ENCODE peak calls at places on chromosome 13, in eight cellular contexts. One of them, this sample, is unnamed.

GRCh38 chr13:41502676-41503075 is 45.3 kb downstream of the RGCC start:
- DNase-seq in T-helper 17 cell: no peak
- DNase-seq in HEK293T: no peak
- DNase-seq in transverse colon: peak; percentile 52
- DNase-seq in H9: no peak
- DNase-seq in HTR-8/SVneo: no peak
- DNase-seq in stimulated activated CD8-positive, alpha-beta memory T cell treated with anti-CD3 and anti-CD28 coated beads, Interleukin-7, amount 100 ng/mL, for 1 hour: no peak
- DNase-seq in hypothalamus: no peak
- DNase-seq in this sample: no peak

GRCh38 chr13:49046534-49046933 is 70.8 kb downstream of the FNDC3A start:
- DNase-seq in T-helper 17 cell: no peak
- DNase-seq in HEK293T: no peak
- DNase-seq in transverse colon: no peak
- DNase-seq in H9: no peak
- DNase-seq in HTR-8/SVneo: no peak
- DNase-seq in stimulated activated CD8-positive, alpha-beta memory T cell treated with anti-CD3 and anti-CD28 coated beads, Interleukin-7, amount 100 ng/mL, for 1 hour: no peak
- DNase-seq in hypothalamus: no peak
- DNase-seq in this sample: no peak

GRCh38 chr13:59946924-59947323 is 216.8 kb downstream of the DIAPH3 start:
- DNase-seq in T-helper 17 cell: no peak
- DNase-seq in HEK293T: no peak
- DNase-seq in transverse colon: no peak
- DNase-seq in H9: no peak
- DNase-seq in HTR-8/SVneo: no peak
- DNase-seq in stimulated activated CD8-positive, alpha-beta memory T cell treated with anti-CD3 and anti-CD28 coated beads, Interleukin-7, amount 100 ng/mL, for 1 hour: no peak
- DNase-seq in hypothalamus: no peak
- DNase-seq in this sample: peak; percentile 6

GRCh38 chr13:30159446-30159839 is 147.9 kb downstream of the KATNAL1 start:
- DNase-seq in T-helper 17 cell: no peak
- DNase-seq in HEK293T: no peak
- DNase-seq in transverse colon: no peak
- DNase-seq in H9: no peak
- DNase-seq in HTR-8/SVneo: peak; percentile 57
- DNase-seq in stimulated activated CD8-positive, alpha-beta memory T cell treated with anti-CD3 and anti-CD28 coated beads, Interleukin-7, amount 100 ng/mL, for 1 hour: no peak
- DNase-seq in hypothalamus: no peak
- DNase-seq in this sample: no peak

GRCh38 chr13:21556051-21556450 is 47.9 kb downstream of the MICU2 start:
- DNase-seq in T-helper 17 cell: no peak
- DNase-seq in HEK293T: no peak
- DNase-seq in transverse colon: no peak
- DNase-seq in H9: no peak
- DNase-seq in HTR-8/SVneo: no peak
- DNase-seq in stimulated activated CD8-positive, alpha-beta memory T cell treated with anti-CD3 and anti-CD28 coated beads, Interleukin-7, amount 100 ng/mL, for 1 hour: no peak
- DNase-seq in hypothalamus: no peak
- DNase-seq in this sample: peak; percentile 21

GRCh38 chr13:39931505-39931904 is 276.0 kb downstream of the COG6 start:
- DNase-seq in T-helper 17 cell: no peak
- DNase-seq in HEK293T: no peak
- DNase-seq in transverse colon: no peak
- DNase-seq in H9: no peak
- DNase-seq in HTR-8/SVneo: no peak
- DNase-seq in stimulated activated CD8-positive, alpha-beta memory T cell treated with anti-CD3 and anti-CD28 coated beads, Interleukin-7, amount 100 ng/mL, for 1 hour: no peak
- DNase-seq in hypothalamus: no peak
- DNase-seq in this sample: no peak

GRCh38 chr13:100394005-100394695 is 194.4 kb downstream of the GGACT start:
- DNase-seq in T-helper 17 cell: no peak
- DNase-seq in HEK293T: no peak
- DNase-seq in transverse colon: no peak
- DNase-seq in H9: no peak
- DNase-seq in HTR-8/SVneo: no peak
- DNase-seq in stimulated activated CD8-positive, alpha-beta memory T cell treated with anti-CD3 and anti-CD28 coated beads, Interleukin-7, amount 100 ng/mL, for 1 hour: no peak
- DNase-seq in hypothalamus: no peak
- DNase-seq in this sample: peak; percentile 61

GRCh38 chr13:23617551-23618014 is 47.4 kb downstream of the TNFRSF19 start:
- DNase-seq in T-helper 17 cell: no peak
- DNase-seq in HEK293T: no peak
- DNase-seq in transverse colon: no peak
- DNase-seq in H9: no peak
- DNase-seq in HTR-8/SVneo: no peak
- DNase-seq in stimulated activated CD8-positive, alpha-beta memory T cell treated with anti-CD3 and anti-CD28 coated beads, Interleukin-7, amount 100 ng/mL, for 1 hour: no peak
- DNase-seq in hypothalamus: no peak
- DNase-seq in this sample: no peak

GRCh38 chr13:41306271-41307150 is 4.6 kb upstream of the NAA16 start:
- DNase-seq in T-helper 17 cell: no peak
- DNase-seq in HEK293T: no peak
- DNase-seq in transverse colon: no peak
- DNase-seq in H9: no peak
- DNase-seq in HTR-8/SVneo: no peak
- DNase-seq in stimulated activated CD8-positive, alpha-beta memory T cell treated with anti-CD3 and anti-CD28 coated beads, Interleukin-7, amount 100 ng/mL, for 1 hour: no peak
- DNase-seq in hypothalamus: no peak
- DNase-seq in this sample: no peak

GRCh38 chr13:48731957-48732569 is 78.3 kb downstream of the CYSLTR2 start:
- DNase-seq in T-helper 17 cell: peak; percentile 47
- DNase-seq in HEK293T: peak; percentile 75
- DNase-seq in transverse colon: peak; percentile 57
- DNase-seq in H9: peak; percentile 74
- DNase-seq in HTR-8/SVneo: no peak
- DNase-seq in stimulated activated CD8-positive, alpha-beta memory T cell treated with anti-CD3 and anti-CD28 coated beads, Interleukin-7, amount 100 ng/mL, for 1 hour: peak; percentile 40
- DNase-seq in hypothalamus: no peak
- DNase-seq in this sample: peak; percentile 42

GRCh38 chr13:110323172-110323851 is 16.2 kb downstream of the COL4A2 start:
- DNase-seq in T-helper 17 cell: no peak
- DNase-seq in HEK293T: no peak
- DNase-seq in transverse colon: no peak
- DNase-seq in H9: peak; percentile 40
- DNase-seq in HTR-8/SVneo: no peak
- DNase-seq in stimulated activated CD8-positive, alpha-beta memory T cell treated with anti-CD3 and anti-CD28 coated beads, Interleukin-7, amount 100 ng/mL, for 1 hour: no peak
- DNase-seq in hypothalamus: no peak
- DNase-seq in this sample: no peak

GRCh38 chr13:70967564-70967963 is 859.3 kb upstream of the KLHL1 start:
- DNase-seq in T-helper 17 cell: no peak
- DNase-seq in HEK293T: no peak
- DNase-seq in transverse colon: no peak
- DNase-seq in H9: no peak
- DNase-seq in HTR-8/SVneo: no peak
- DNase-seq in stimulated activated CD8-positive, alpha-beta memory T cell treated with anti-CD3 and anti-CD28 coated beads, Interleukin-7, amount 100 ng/mL, for 1 hour: no peak
- DNase-seq in hypothalamus: no peak
- DNase-seq in this sample: no peak

This sample was measured in cardiac muscle cell.